ENCODE peak calls at places on chromosomes 4 and X, in eight cellular contexts. One of them, this sample, is unnamed.

GRCh38 chrX:49177873-49178480 is 6.3 kb downstream of the PLP2 start:
- DNase-seq in COR-L47: no peak
- DNase-seq in activated CD8-positive, alpha-beta memory T cell treated with anti-CD3 and anti-CD28 coated beads for 48 hours: no peak
- DNase-seq in progenitor cell of endocrine pancreas: no peak
- DNase-seq in stimulated activated CD4-positive, alpha-beta T cell treated with anti-CD3 and anti-CD28 coated beads, Interleukin-4, amount 100 ng/mL, for 1 hour: no peak
- DNase-seq in AG09319: no peak
- DNase-seq in NCI-H2081: no peak
- DNase-seq in retina: no peak
- DNase-seq in this sample: no peak

GRCh38 chrX:107632291-107632690 is 4.0 kb downstream of the PRPS1 start:
- DNase-seq in AG09319: no peak
- DNase-seq in COR-L47: no peak
- DNase-seq in NCI-H2081: no peak
- DNase-seq in progenitor cell of endocrine pancreas: no peak
- DNase-seq in retina: no peak
- DNase-seq in stimulated activated CD4-positive, alpha-beta T cell treated with anti-CD3 and anti-CD28 coated beads, Interleukin-4, amount 100 ng/mL, for 1 hour: no peak
- DNase-seq in activated CD8-positive, alpha-beta memory T cell treated with anti-CD3 and anti-CD28 coated beads for 48 hours: no peak
- DNase-seq in this sample: no peak

GRCh38 chrX:132409780-132410556 is 78.9 kb downstream of the MBNL3 start:
- DNase-seq in AG09319: no peak
- DNase-seq in progenitor cell of endocrine pancreas: no peak
- DNase-seq in retina: no peak
- DNase-seq in COR-L47: no peak
- DNase-seq in activated CD8-positive, alpha-beta memory T cell treated with anti-CD3 and anti-CD28 coated beads for 48 hours: no peak
- DNase-seq in stimulated activated CD4-positive, alpha-beta T cell treated with anti-CD3 and anti-CD28 coated beads, Interleukin-4, amount 100 ng/mL, for 1 hour: no peak
- DNase-seq in NCI-H2081: no peak
- DNase-seq in this sample: no peak

GRCh38 chr4:3443750-3444309 is 2.1 kb downstream of the HGFAC start:
- DNase-seq in activated CD8-positive, alpha-beta memory T cell treated with anti-CD3 and anti-CD28 coated beads for 48 hours: no peak
- DNase-seq in retina: no peak
- DNase-seq in NCI-H2081: no peak
- DNase-seq in progenitor cell of endocrine pancreas: no peak
- DNase-seq in AG09319: no peak
- DNase-seq in COR-L47: no peak
- DNase-seq in stimulated activated CD4-positive, alpha-beta T cell treated with anti-CD3 and anti-CD28 coated beads, Interleukin-4, amount 100 ng/mL, for 1 hour: no peak
- DNase-seq in this sample: no peak

GRCh38 chr4:13919021-13919441 is 291.5 kb upstream of the BOD1L1 start:
- DNase-seq in NCI-H2081: no peak
- DNase-seq in activated CD8-positive, alpha-beta memory T cell treated with anti-CD3 and anti-CD28 coated beads for 48 hours: no peak
- DNase-seq in retina: no peak
- DNase-seq in stimulated activated CD4-positive, alpha-beta T cell treated with anti-CD3 and anti-CD28 coated beads, Interleukin-4, amount 100 ng/mL, for 1 hour: no peak
- DNase-seq in progenitor cell of endocrine pancreas: no peak
- DNase-seq in AG09319: peak
- DNase-seq in COR-L47: no peak
- DNase-seq in this sample: peak

GRCh38 chr4:98564847-98565246 is 93.6 kb downstream of the TSPAN5 start:
- DNase-seq in progenitor cell of endocrine pancreas: no peak
- DNase-seq in COR-L47: no peak
- DNase-seq in stimulated activated CD4-positive, alpha-beta T cell treated with anti-CD3 and anti-CD28 coated beads, Interleukin-4, amount 100 ng/mL, for 1 hour: no peak
- DNase-seq in AG09319: no peak
- DNase-seq in NCI-H2081: no peak
- DNase-seq in activated CD8-positive, alpha-beta memory T cell treated with anti-CD3 and anti-CD28 coated beads for 48 hours: no peak
- DNase-seq in retina: no peak
- DNase-seq in this sample: peak

GRCh38 chr4:12439633-12440305 is 1011.1 kb upstream of the HS3ST1 start:
- DNase-seq in activated CD8-positive, alpha-beta memory T cell treated with anti-CD3 and anti-CD28 coated beads for 48 hours: no peak
- DNase-seq in progenitor cell of endocrine pancreas: no peak
- DNase-seq in retina: no peak
- DNase-seq in stimulated activated CD4-positive, alpha-beta T cell treated with anti-CD3 and anti-CD28 coated beads, Interleukin-4, amount 100 ng/mL, for 1 hour: no peak
- DNase-seq in COR-L47: no peak
- DNase-seq in AG09319: no peak
- DNase-seq in NCI-H2081: no peak
- DNase-seq in this sample: no peak

GRCh38 chr4:108774809-108775530 is 12.1 kb upstream of the ETNPPL start:
- DNase-seq in AG09319: no peak
- DNase-seq in stimulated activated CD4-positive, alpha-beta T cell treated with anti-CD3 and anti-CD28 coated beads, Interleukin-4, amount 100 ng/mL, for 1 hour: no peak
- DNase-seq in NCI-H2081: no peak
- DNase-seq in retina: no peak
- DNase-seq in activated CD8-positive, alpha-beta memory T cell treated with anti-CD3 and anti-CD28 coated beads for 48 hours: no peak
- DNase-seq in COR-L47: no peak
- DNase-seq in progenitor cell of endocrine pancreas: no peak
- DNase-seq in this sample: no peak

GRCh38 chr4:160426233-160426632 is 1323.4 kb downstream of the RAPGEF2 start:
- DNase-seq in activated CD8-positive, alpha-beta memory T cell treated with anti-CD3 and anti-CD28 coated beads for 48 hours: no peak
- DNase-seq in retina: no peak
- DNase-seq in COR-L47: no peak
- DNase-seq in stimulated activated CD4-positive, alpha-beta T cell treated with anti-CD3 and anti-CD28 coated beads, Interleukin-4, amount 100 ng/mL, for 1 hour: no peak
- DNase-seq in AG09319: no peak
- DNase-seq in progenitor cell of endocrine pancreas: no peak
- DNase-seq in NCI-H2081: no peak
- DNase-seq in this sample: no peak

GRCh38 chr4:3765271-3766206 is 646 bp upstream of the ADRA2C start:
- DNase-seq in stimulated activated CD4-positive, alpha-beta T cell treated with anti-CD3 and anti-CD28 coated beads, Interleukin-4, amount 100 ng/mL, for 1 hour: no peak
- DNase-seq in NCI-H2081: no peak
- DNase-seq in activated CD8-positive, alpha-beta memory T cell treated with anti-CD3 and anti-CD28 coated beads for 48 hours: no peak
- DNase-seq in AG09319: no peak
- DNase-seq in retina: peak
- DNase-seq in COR-L47: peak
- DNase-seq in progenitor cell of endocrine pancreas: peak
- DNase-seq in this sample: peak

GRCh38 chr4:109998867-109999303 is 86.2 kb downstream of the EGF start:
- DNase-seq in AG09319: no peak
- DNase-seq in progenitor cell of endocrine pancreas: no peak
- DNase-seq in activated CD8-positive, alpha-beta memory T cell treated with anti-CD3 and anti-CD28 coated beads for 48 hours: no peak
- DNase-seq in retina: peak
- DNase-seq in COR-L47: peak
- DNase-seq in NCI-H2081: peak
- DNase-seq in stimulated activated CD4-positive, alpha-beta T cell treated with anti-CD3 and anti-CD28 coated beads, Interleukin-4, amount 100 ng/mL, for 1 hour: no peak
- DNase-seq in this sample: peak

GRCh38 chr4:3302786-3303444 is 10.1 kb downstream of the RGS12 start:
- DNase-seq in retina: no peak
- DNase-seq in activated CD8-positive, alpha-beta memory T cell treated with anti-CD3 and anti-CD28 coated beads for 48 hours: no peak
- DNase-seq in COR-L47: no peak
- DNase-seq in stimulated activated CD4-positive, alpha-beta T cell treated with anti-CD3 and anti-CD28 coated beads, Interleukin-4, amount 100 ng/mL, for 1 hour: no peak
- DNase-seq in AG09319: no peak
- DNase-seq in progenitor cell of endocrine pancreas: no peak
- DNase-seq in NCI-H2081: no peak
- DNase-seq in this sample: no peak

GRCh38 chr4:68963389-68963788 is 11.8 kb upstream of the UGT2A3 start:
- DNase-seq in progenitor cell of endocrine pancreas: no peak
- DNase-seq in retina: no peak
- DNase-seq in activated CD8-positive, alpha-beta memory T cell treated with anti-CD3 and anti-CD28 coated beads for 48 hours: no peak
- DNase-seq in AG09319: no peak
- DNase-seq in NCI-H2081: no peak
- DNase-seq in COR-L47: no peak
- DNase-seq in stimulated activated CD4-positive, alpha-beta T cell treated with anti-CD3 and anti-CD28 coated beads, Interleukin-4, amount 100 ng/mL, for 1 hour: no peak
- DNase-seq in this sample: peak

GRCh38 chr4:1990348-1990645 is 18.5 kb downstream of the NELFA start:
- DNase-seq in activated CD8-positive, alpha-beta memory T cell treated with anti-CD3 and anti-CD28 coated beads for 48 hours: no peak
- DNase-seq in COR-L47: no peak
- DNase-seq in retina: no peak
- DNase-seq in AG09319: no peak
- DNase-seq in NCI-H2081: no peak
- DNase-seq in progenitor cell of endocrine pancreas: no peak
- DNase-seq in stimulated activated CD4-positive, alpha-beta T cell treated with anti-CD3 and anti-CD28 coated beads, Interleukin-4, amount 100 ng/mL, for 1 hour: no peak
- DNase-seq in this sample: no peak

GRCh38 chr4:98528882-98529281 is 129.5 kb downstream of the TSPAN5 start:
- DNase-seq in progenitor cell of endocrine pancreas: no peak
- DNase-seq in NCI-H2081: no peak
- DNase-seq in activated CD8-positive, alpha-beta memory T cell treated with anti-CD3 and anti-CD28 coated beads for 48 hours: no peak
- DNase-seq in retina: no peak
- DNase-seq in stimulated activated CD4-positive, alpha-beta T cell treated with anti-CD3 and anti-CD28 coated beads, Interleukin-4, amount 100 ng/mL, for 1 hour: no peak
- DNase-seq in AG09319: no peak
- DNase-seq in COR-L47: no peak
- DNase-seq in this sample: no peak

GRCh38 chr4:87975466-87975865 is at the start of gene SPP1:
- DNase-seq in NCI-H2081: peak
- DNase-seq in AG09319: no peak
- DNase-seq in stimulated activated CD4-positive, alpha-beta T cell treated with anti-CD3 and anti-CD28 coated beads, Interleukin-4, amount 100 ng/mL, for 1 hour: no peak
- DNase-seq in progenitor cell of endocrine pancreas: no peak
- DNase-seq in COR-L47: peak
- DNase-seq in activated CD8-positive, alpha-beta memory T cell treated with anti-CD3 and anti-CD28 coated beads for 48 hours: no peak
- DNase-seq in retina: peak
- DNase-seq in this sample: peak

GRCh38 chrX:19649227-19650009 is 134.1 kb upstream of the MAP3K15 start:
- DNase-seq in progenitor cell of endocrine pancreas: no peak
- DNase-seq in activated CD8-positive, alpha-beta memory T cell treated with anti-CD3 and anti-CD28 coated beads for 48 hours: no peak
- DNase-seq in stimulated activated CD4-positive, alpha-beta T cell treated with anti-CD3 and anti-CD28 coated beads, Interleukin-4, amount 100 ng/mL, for 1 hour: no peak
- DNase-seq in retina: no peak
- DNase-seq in AG09319: peak
- DNase-seq in NCI-H2081: no peak
- DNase-seq in COR-L47: no peak
- DNase-seq in this sample: no peak

GRCh38 chrX:19334945-19335626 is 8.6 kb upstream of the PDHA1 start:
- DNase-seq in AG09319: no peak
- DNase-seq in NCI-H2081: peak
- DNase-seq in progenitor cell of endocrine pancreas: no peak
- DNase-seq in COR-L47: no peak
- DNase-seq in stimulated activated CD4-positive, alpha-beta T cell treated with anti-CD3 and anti-CD28 coated beads, Interleukin-4, amount 100 ng/mL, for 1 hour: no peak
- DNase-seq in retina: no peak
- DNase-seq in activated CD8-positive, alpha-beta memory T cell treated with anti-CD3 and anti-CD28 coated beads for 48 hours: no peak
- DNase-seq in this sample: peak

GRCh38 chr4:38368612-38369011 is 295.4 kb upstream of the KLF3 start:
- DNase-seq in progenitor cell of endocrine pancreas: no peak
- DNase-seq in AG09319: no peak
- DNase-seq in activated CD8-positive, alpha-beta memory T cell treated with anti-CD3 and anti-CD28 coated beads for 48 hours: no peak
- DNase-seq in retina: no peak
- DNase-seq in stimulated activated CD4-positive, alpha-beta T cell treated with anti-CD3 and anti-CD28 coated beads, Interleukin-4, amount 100 ng/mL, for 1 hour: no peak
- DNase-seq in COR-L47: no peak
- DNase-seq in NCI-H2081: no peak
- DNase-seq in this sample: no peak

GRCh38 chr4:156976147-156976546 is 4.5 kb upstream of the PDGFC start:
- DNase-seq in COR-L47: no peak
- DNase-seq in activated CD8-positive, alpha-beta memory T cell treated with anti-CD3 and anti-CD28 coated beads for 48 hours: no peak
- DNase-seq in AG09319: no peak
- DNase-seq in retina: no peak
- DNase-seq in progenitor cell of endocrine pancreas: no peak
- DNase-seq in stimulated activated CD4-positive, alpha-beta T cell treated with anti-CD3 and anti-CD28 coated beads, Interleukin-4, amount 100 ng/mL, for 1 hour: no peak
- DNase-seq in NCI-H2081: no peak
- DNase-seq in this sample: no peak

GRCh38 chrX:68588653-68589371 is 58.7 kb upstream of the STARD8 start:
- DNase-seq in stimulated activated CD4-positive, alpha-beta T cell treated with anti-CD3 and anti-CD28 coated beads, Interleukin-4, amount 100 ng/mL, for 1 hour: no peak
- DNase-seq in COR-L47: no peak
- DNase-seq in activated CD8-positive, alpha-beta memory T cell treated with anti-CD3 and anti-CD28 coated beads for 48 hours: no peak
- DNase-seq in retina: no peak
- DNase-seq in progenitor cell of endocrine pancreas: no peak
- DNase-seq in NCI-H2081: no peak
- DNase-seq in AG09319: no peak
- DNase-seq in this sample: no peak